ENCODE peak calls at places on chromosomes 5 and 9, in ten cellular contexts. L, M, R, F, J, Z, U, X, E and H are unnamed samples.

GRCh38 chr5:124847907-124848306 is 101.5 kb upstream of the ZNF608 start:
- DNase-seq in L (peak), M (no peak), R (no peak), F (peak), J (no peak), Z (peak), U (no peak), X (no peak), E (no peak), H (no peak)

GRCh38 chr9:125521462-125522327 is 185.3 kb downstream of the MAPKAP1 start:
- DNase-seq in L (no peak), M (no peak), R (peak), F (no peak), J (peak), Z (no peak), U (peak), X (peak), E (no peak), H (no peak)

GRCh38 chr9:79902937-79903600 is 331.3 kb downstream of the TLE4 start:
- DNase-seq in L (no peak), M (no peak), R (no peak), F (no peak), J (no peak), Z (no peak), U (no peak), X (no peak), E (no peak), H (no peak)

GRCh38 chr5:83974151-83974822 is 253.6 kb upstream of the HAPLN1 start:
- DNase-seq in L (no peak), M (no peak), R (peak), F (no peak), J (no peak), Z (no peak), U (no peak), X (no peak), E (no peak), H (peak)

GRCh38 chr9:105693435-105694275 is 686 bp upstream of the TMEM38B start:
- DNase-seq in L (peak), M (no peak), R (peak), F (peak), J (peak), Z (peak), U (no peak), X (peak), E (no peak), H (no peak)

GRCh38 chr5:68962632-68963484 is 131.0 kb upstream of the SLC30A5 start:
- DNase-seq in L (peak), M (peak), R (peak), F (peak), J (peak), Z (peak), U (no peak), X (peak), E (no peak), H (peak)

GRCh38 chr9:129776938-129777768 is 24.3 kb upstream of the PTGES start:
- DNase-seq in L (no peak), M (peak), R (peak), F (no peak), J (peak), Z (no peak), U (no peak), X (peak), E (peak), H (no peak)

GRCh38 chr5:135038202-135038828 is 4.3 kb upstream of the PITX1 start:
- DNase-seq in L (no peak), M (no peak), R (no peak), F (no peak), J (no peak), Z (no peak), U (no peak), X (no peak), E (no peak), H (no peak)

GRCh38 chr9:95070549-95071021 is 246.9 kb downstream of the FANCC start:
- DNase-seq in L (no peak), M (no peak), R (no peak), F (no peak), J (no peak), Z (no peak), U (no peak), X (no peak), E (peak), H (no peak)

GRCh38 chr5:500491-500890 is 23.8 kb downstream of the SLC9A3 start:
- DNase-seq in L (no peak), M (no peak), R (no peak), F (no peak), J (no peak), Z (no peak), U (no peak), X (no peak), E (no peak), H (no peak)

GRCh38 chr5:7794301-7794700 is 56.6 kb downstream of the CFAP90 start:
- DNase-seq in L (no peak), M (no peak), R (no peak), F (no peak), J (no peak), Z (no peak), U (no peak), X (no peak), E (no peak), H (no peak)

GRCh38 chr9:114791736-114792135 is 14.1 kb downstream of the TNFSF15 start:
- DNase-seq in L (no peak), M (no peak), R (no peak), F (no peak), J (no peak), Z (no peak), U (no peak), X (no peak), E (no peak), H (no peak)

GRCh38 chr5:98827161-98827560 is 53.7 kb downstream of the RGMB start:
- DNase-seq in L (peak), M (no peak), R (peak), F (peak), J (peak), Z (peak), U (peak), X (peak), E (no peak), H (no peak)

GRCh38 chr5:159030357-159030756 is 69.4 kb downstream of the EBF1 start:
- DNase-seq in L (no peak), M (no peak), R (no peak), F (no peak), J (no peak), Z (no peak), U (no peak), X (no peak), E (no peak), H (no peak)